ENCODE peak calls at places on chromosomes 7 and 10, in seven cellular contexts. J, N, L, Z, W, C and H are unnamed samples.

GRCh38 chr10:87500646-87501048 is 4.0 kb upstream of the MINPP1 start:
- DNase-seq in J (no peak), N (no peak), L (no peak), Z (no peak), W (no peak), C (no peak), H (no peak)

GRCh38 chr10:29865700-29866355 is 193.6 kb downstream of the JCAD start:
- DNase-seq in J (no peak), N (no peak), L (no peak), Z (no peak), W (no peak), C (no peak), H (no peak)

GRCh38 chr7:158723266-158723665 is 18.7 kb upstream of the NCAPG2 start:
- DNase-seq in J (no peak), N (no peak), L (no peak), Z (no peak), W (no peak), C (no peak), H (no peak)

GRCh38 chr7:2833087-2833910 is 10.8 kb downstream of the GNA12 start:
- DNase-seq in J (no peak), N (no peak), L (no peak), Z (no peak), W (no peak), C (no peak), H (no peak)

GRCh38 chr10:128568979-128569378 is 442.8 kb upstream of the MKI67 start:
- DNase-seq in J (no peak), N (no peak), L (no peak), Z (no peak), W (no peak), C (no peak), H (no peak)

GRCh38 chr7:149462101-149462520 is 1.2 kb upstream of the ZNF777 start:
- DNase-seq in J (no peak), N (no peak), L (no peak), Z (no peak), W (no peak), C (no peak), H (no peak)

GRCh38 chr10:60454336-60454735 is 64.7 kb upstream of the ANK3 start:
- DNase-seq in J (no peak), N (no peak), L (no peak), Z (peak; percentile 7), W (no peak), C (no peak), H (no peak)

GRCh38 chr7:9201928-9202327 is 768.5 kb downstream of the NXPH1 start:
- DNase-seq in J (no peak), N (no peak), L (no peak), Z (no peak), W (no peak), C (no peak), H (no peak)

GRCh38 chr7:107606303-107606702 is 26.3 kb downstream of the BCAP29 start:
- DNase-seq in J (no peak), N (no peak), L (no peak), Z (no peak), W (no peak), C (no peak), H (no peak)

GRCh38 chr10:14683246-14683645 is 91.5 kb downstream of the FAM107B start:
- DNase-seq in J (no peak), N (peak; percentile 36), L (no peak), Z (no peak), W (no peak), C (no peak), H (no peak)

GRCh38 chr7:80182630-80183276 is 48.1 kb downstream of the GNAI1 start:
- DNase-seq in J (no peak), N (no peak), L (no peak), Z (no peak), W (no peak), C (no peak), H (no peak)

GRCh38 chr7:151366141-151366871 is 24.7 kb downstream of the NUB1 start:
- DNase-seq in J (peak; percentile 23), N (no peak), L (no peak), Z (no peak), W (no peak), C (no peak), H (no peak)

GRCh38 chr7:129643545-129644170 is 32.1 kb downstream of the NRF1 start:
- DNase-seq in J (no peak), N (no peak), L (no peak), Z (no peak), W (no peak), C (no peak), H (no peak)

GRCh38 chr7:6074612-6075380 is 43.6 kb downstream of the ANKRD61 start:
- DNase-seq in J (no peak), N (peak; percentile 88), L (no peak), Z (no peak), W (peak; percentile 18), C (no peak), H (no peak)

GRCh38 chr7:43591551-43592180 is 8.8 kb downstream of the STK17A start:
- DNase-seq in J (no peak), N (peak; percentile 68), L (no peak), Z (no peak), W (no peak), C (no peak), H (no peak)

GRCh38 chr7:32887395-32887794 is 4.2 kb downstream of the KBTBD2 start:
- DNase-seq in J (no peak), N (no peak), L (no peak), Z (no peak), W (no peak), C (no peak), H (no peak)

GRCh38 chr7:82442492-82443043 is 1.0 kb downstream of the CACNA2D1 start:
- DNase-seq in J (no peak), N (no peak), L (no peak), Z (peak; percentile 22), W (peak; percentile 49), C (no peak), H (no peak)

GRCh38 chr7:122885583-122886356 is 490 bp downstream of the CADPS2 start:
- DNase-seq in J (peak; percentile 53), N (no peak), L (peak; percentile 30), Z (peak; percentile 52), W (peak; percentile 77), C (no peak), H (no peak)

GRCh38 chr10:75367098-75367497 is 34.5 kb downstream of the ZNF503 start:
- DNase-seq in J (no peak), N (no peak), L (no peak), Z (no peak), W (peak; percentile 79), C (no peak), H (peak; percentile 13)

GRCh38 chr10:33129181-33129928 is 171.3 kb upstream of the ITGB1 start:
- DNase-seq in J (no peak), N (no peak), L (no peak), Z (no peak), W (no peak), C (peak; percentile 66), H (no peak)

GRCh38 chr7:51026341-51026740 is 243.6 kb upstream of the GRB10 start:
- DNase-seq in J (no peak), N (no peak), L (no peak), Z (no peak), W (no peak), C (no peak), H (no peak)

GRCh38 chr7:110347091-110347490 is 743.8 kb upstream of the LRRN3 start:
- DNase-seq in J (no peak), N (no peak), L (no peak), Z (no peak), W (no peak), C (no peak), H (no peak)

GRCh38 chr7:143216151-143216550 is 5.7 kb upstream of the TAS2R40 start:
- DNase-seq in J (peak; percentile 58), N (no peak), L (no peak), Z (no peak), W (no peak), C (no peak), H (no peak)

GRCh38 chr10:62036186-62037081 is 134.9 kb downstream of the ARID5B start:
- DNase-seq in J (no peak), N (no peak), L (no peak), Z (no peak), W (no peak), C (no peak), H (no peak)

GRCh38 chr7:12524794-12525386 is 45.6 kb upstream of the SCIN start:
- DNase-seq in J (no peak), N (no peak), L (no peak), Z (no peak), W (no peak), C (no peak), H (no peak)

GRCh38 chr10:133327651-133328357 is 8.9 kb downstream of the CALY start:
- DNase-seq in J (no peak), N (no peak), L (no peak), Z (no peak), W (peak; percentile 62), C (peak; percentile 43), H (peak; percentile 86)

GRCh38 chr7:1505731-1506550 is 1.8 kb upstream of the INTS1 start:
- DNase-seq in J (no peak), N (peak; percentile 90), L (no peak), Z (no peak), W (peak; percentile 80), C (peak; percentile 57), H (no peak)

GRCh38 chr7:149477494-149478443 is 16.9 kb upstream of the ZNF777 start:
- DNase-seq in J (no peak), N (no peak), L (no peak), Z (no peak), W (no peak), C (peak; percentile 42), H (no peak)

GRCh38 chr10:130202984-130203617 is 66.9 kb downstream of the GLRX3 start:
- DNase-seq in J (no peak), N (no peak), L (no peak), Z (no peak), W (no peak), C (no peak), H (peak; percentile 62)

GRCh38 chr7:87173456-87173855 is 21.2 kb downstream of the DMTF1 start:
- DNase-seq in J (no peak), N (no peak), L (no peak), Z (no peak), W (no peak), C (no peak), H (no peak)
- TF ChIP-seq CTCF in J (no peak), N (no peak), L (no peak), Z (no peak), W (no peak), C (no peak), H (no peak)

GRCh38 chr10:24989867-24990266 is 26.1 kb downstream of the ENKUR start:
- DNase-seq in J (no peak), N (no peak), L (no peak), Z (no peak), W (no peak), C (no peak), H (no peak)
- TF ChIP-seq CTCF in J (peak; percentile 56), N (no peak), L (no peak), Z (no peak), W (no peak), C (peak; percentile 66), H (peak; percentile 88)

GRCh38 chr7:87885018-87885417 is 8.7 kb downstream of the DBF4 start:
- DNase-seq in J (no peak), N (no peak), L (no peak), Z (no peak), W (no peak), C (no peak), H (no peak)
- TF ChIP-seq CTCF in J (no peak), N (no peak), L (no peak), Z (no peak), W (no peak), C (no peak), H (no peak)

DNA sequence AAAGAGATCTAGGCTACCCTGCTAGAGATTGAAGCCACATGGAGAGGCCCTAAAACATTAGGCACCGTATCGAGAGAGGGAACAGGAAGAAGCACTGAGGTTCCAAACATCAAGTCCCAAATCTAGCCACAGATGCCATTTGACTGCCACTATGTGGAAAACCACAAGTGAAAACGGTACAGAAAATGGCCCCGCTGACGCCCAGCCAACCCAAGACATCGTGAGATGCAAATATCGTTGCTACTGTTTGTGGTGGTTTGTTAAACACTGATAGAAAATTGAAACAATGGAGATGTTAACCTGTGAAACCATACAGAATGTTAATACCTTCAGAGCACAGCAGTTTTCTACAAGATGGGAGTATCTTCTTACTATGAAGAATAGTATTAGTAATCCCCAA is 152.4 kb upstream of the LRRTM3 start:
- DNase-seq in J (no peak), N (no peak), L (no peak), Z (no peak), W (no peak), C (no peak), H (no peak)
- TF ChIP-seq CTCF in J (no peak), N (no peak), L (no peak), Z (no peak), W (no peak), C (no peak), H (no peak)